ENCODE peak calls at places on chromosomes 5 and 9, in nine cellular contexts. One of them, this sample, is unnamed.

GRCh38 chr9:134643306-134643705 is 1.7 kb downstream of the COL5A1 start:
- DNase-seq in MCF 10A: peak; percentile 32
- DNase-seq in body of pancreas: no peak
- DNase-seq in GM20000: no peak
- DNase-seq in foreskin keratinocyte: no peak
- DNase-seq in mucosa of descending colon: no peak
- DNase-seq in astrocyte: no peak
- DNase-seq in AG10803: peak; percentile 54
- DNase-seq in IMR-90: peak; percentile 45
- DNase-seq in this sample: peak; percentile 59

GRCh38 chr5:42951847-42952411 is 88.2 kb downstream of the ANXA2R start:
- DNase-seq in MCF 10A: no peak
- DNase-seq in body of pancreas: no peak
- DNase-seq in GM20000: peak; percentile 56
- DNase-seq in foreskin keratinocyte: no peak
- DNase-seq in mucosa of descending colon: peak; percentile 52
- DNase-seq in astrocyte: no peak
- DNase-seq in AG10803: peak; percentile 44
- DNase-seq in IMR-90: peak; percentile 22
- DNase-seq in this sample: no peak

GRCh38 chr9:130535818-130536521 is 43.4 kb upstream of the FUBP3 start:
- DNase-seq in MCF 10A: no peak
- DNase-seq in body of pancreas: no peak
- DNase-seq in GM20000: no peak
- DNase-seq in foreskin keratinocyte: no peak
- DNase-seq in mucosa of descending colon: no peak
- DNase-seq in astrocyte: peak; percentile 46
- DNase-seq in AG10803: peak; percentile 39
- DNase-seq in IMR-90: peak; percentile 60
- DNase-seq in this sample: peak; percentile 10

GRCh38 chr5:177404641-177405134 is 4.2 kb upstream of the PFN3 start:
- DNase-seq in MCF 10A: no peak
- DNase-seq in body of pancreas: peak; percentile 31
- DNase-seq in GM20000: peak; percentile 26
- DNase-seq in foreskin keratinocyte: no peak
- DNase-seq in mucosa of descending colon: no peak
- DNase-seq in astrocyte: no peak
- DNase-seq in AG10803: no peak
- DNase-seq in IMR-90: no peak
- DNase-seq in this sample: no peak

GRCh38 chr5:132363431-132364112 is 5.9 kb upstream of the SLC22A5 start:
- DNase-seq in MCF 10A: peak; percentile 99
- DNase-seq in body of pancreas: peak; percentile 38
- DNase-seq in GM20000: no peak
- DNase-seq in foreskin keratinocyte: peak; percentile 93
- DNase-seq in mucosa of descending colon: no peak
- DNase-seq in astrocyte: peak; percentile 93
- DNase-seq in AG10803: peak; percentile 81
- DNase-seq in IMR-90: peak; percentile 93
- DNase-seq in this sample: peak; percentile 93

GRCh38 chr5:132059696-132060500 is 557 bp upstream of the IL3 start:
- DNase-seq in MCF 10A: no peak
- DNase-seq in body of pancreas: no peak
- DNase-seq in GM20000: no peak
- DNase-seq in foreskin keratinocyte: no peak
- DNase-seq in mucosa of descending colon: no peak
- DNase-seq in astrocyte: no peak
- DNase-seq in AG10803: no peak
- DNase-seq in IMR-90: no peak
- DNase-seq in this sample: no peak

GRCh38 chr5:35826056-35826455 is 30.6 kb upstream of the IL7R start:
- DNase-seq in MCF 10A: no peak
- DNase-seq in body of pancreas: no peak
- DNase-seq in GM20000: no peak
- DNase-seq in foreskin keratinocyte: no peak
- DNase-seq in mucosa of descending colon: no peak
- DNase-seq in astrocyte: no peak
- DNase-seq in AG10803: no peak
- DNase-seq in IMR-90: no peak
- DNase-seq in this sample: no peak

GRCh38 chr5:31963358-31963757 is 210.8 kb downstream of the GOLPH3 start:
- DNase-seq in MCF 10A: no peak
- DNase-seq in body of pancreas: no peak
- DNase-seq in GM20000: no peak
- DNase-seq in foreskin keratinocyte: no peak
- DNase-seq in mucosa of descending colon: no peak
- DNase-seq in astrocyte: peak; percentile 24
- DNase-seq in AG10803: peak; percentile 8
- DNase-seq in IMR-90: no peak
- DNase-seq in this sample: no peak

GRCh38 chr9:19050637-19051591 is 1.7 kb downstream of the RRAGA start:
- DNase-seq in MCF 10A: peak; percentile 23
- DNase-seq in body of pancreas: no peak
- DNase-seq in GM20000: no peak
- DNase-seq in foreskin keratinocyte: no peak
- DNase-seq in mucosa of descending colon: no peak
- DNase-seq in astrocyte: no peak
- DNase-seq in AG10803: no peak
- DNase-seq in IMR-90: no peak
- DNase-seq in this sample: no peak

GRCh38 chr5:91187032-91187431 is 196.1 kb downstream of the ARRDC3 start:
- DNase-seq in MCF 10A: no peak
- DNase-seq in body of pancreas: no peak
- DNase-seq in GM20000: no peak
- DNase-seq in foreskin keratinocyte: peak; percentile 39
- DNase-seq in mucosa of descending colon: no peak
- DNase-seq in astrocyte: no peak
- DNase-seq in AG10803: no peak
- DNase-seq in IMR-90: no peak
- DNase-seq in this sample: no peak

GRCh38 chr5:77174526-77174925 is 36.0 kb upstream of the PDE8B start:
- DNase-seq in MCF 10A: no peak
- DNase-seq in body of pancreas: no peak
- DNase-seq in GM20000: no peak
- DNase-seq in foreskin keratinocyte: no peak
- DNase-seq in mucosa of descending colon: no peak
- DNase-seq in astrocyte: no peak
- DNase-seq in AG10803: no peak
- DNase-seq in IMR-90: no peak
- DNase-seq in this sample: no peak
- TF ChIP-seq CTCF in MCF 10A: no peak
- TF ChIP-seq CTCF in body of pancreas: no peak
- TF ChIP-seq CTCF in GM20000: no peak
- TF ChIP-seq CTCF in foreskin keratinocyte: no peak
- TF ChIP-seq CTCF in mucosa of descending colon: no peak
- TF ChIP-seq CTCF in astrocyte: no peak
- TF ChIP-seq CTCF in AG10803: no peak
- TF ChIP-seq CTCF in IMR-90: no peak
- TF ChIP-seq CTCF in this sample: no peak

DNA sequence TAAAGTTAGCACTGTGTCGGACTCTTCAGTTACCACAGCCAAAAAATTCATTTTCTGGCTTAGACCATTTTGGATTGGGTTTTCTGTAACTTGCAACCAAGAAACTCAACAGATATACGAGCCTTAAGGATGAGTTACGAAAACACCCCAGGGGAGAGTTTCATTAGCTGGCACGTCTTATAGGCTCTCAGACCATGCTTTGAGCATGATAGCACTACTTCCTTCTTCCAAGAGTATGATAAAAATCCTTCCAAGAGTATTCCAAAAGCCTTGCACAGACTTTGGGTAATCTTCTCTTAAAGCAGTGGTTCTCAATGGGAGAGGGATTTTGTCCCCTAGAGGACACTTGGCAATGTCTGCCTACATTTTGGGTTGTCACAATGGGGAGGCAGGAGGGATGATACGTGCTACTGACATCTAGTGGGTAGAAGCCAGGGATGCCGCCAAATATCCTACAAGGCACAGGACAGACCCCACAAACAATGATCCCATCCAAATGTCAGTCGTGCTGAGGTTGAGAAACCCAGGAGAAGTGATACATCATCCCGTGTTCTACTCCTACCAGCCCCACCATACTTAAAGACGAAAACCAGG is 64.8 kb downstream of the SMIM23 start:
- DNase-seq in MCF 10A: peak; percentile 51
- DNase-seq in body of pancreas: no peak
- DNase-seq in GM20000: no peak
- DNase-seq in foreskin keratinocyte: no peak
- DNase-seq in mucosa of descending colon: no peak
- DNase-seq in astrocyte: no peak
- DNase-seq in AG10803: no peak
- DNase-seq in IMR-90: no peak
- DNase-seq in this sample: no peak
- TF ChIP-seq CTCF in MCF 10A: peak; percentile 33
- TF ChIP-seq CTCF in body of pancreas: no peak
- TF ChIP-seq CTCF in GM20000: no peak
- TF ChIP-seq CTCF in foreskin keratinocyte: peak; percentile 56
- TF ChIP-seq CTCF in mucosa of descending colon: no peak
- TF ChIP-seq CTCF in astrocyte: peak; percentile 20
- TF ChIP-seq CTCF in AG10803: peak; percentile 28
- TF ChIP-seq CTCF in IMR-90: peak; percentile 16
- TF ChIP-seq CTCF in this sample: peak; percentile 58

GRCh38 chr9:90774682-90775081 is 26.9 kb upstream of the SYK start:
- DNase-seq in MCF 10A: no peak
- DNase-seq in body of pancreas: no peak
- DNase-seq in GM20000: peak; percentile 39
- DNase-seq in foreskin keratinocyte: no peak
- DNase-seq in mucosa of descending colon: no peak
- DNase-seq in astrocyte: no peak
- DNase-seq in AG10803: no peak
- DNase-seq in IMR-90: no peak
- DNase-seq in this sample: no peak
- TF ChIP-seq CTCF in MCF 10A: no peak
- TF ChIP-seq CTCF in body of pancreas: peak; percentile 42
- TF ChIP-seq CTCF in GM20000: no peak
- TF ChIP-seq CTCF in foreskin keratinocyte: no peak
- TF ChIP-seq CTCF in mucosa of descending colon: no peak
- TF ChIP-seq CTCF in astrocyte: no peak
- TF ChIP-seq CTCF in AG10803: no peak
- TF ChIP-seq CTCF in IMR-90: no peak
- TF ChIP-seq CTCF in this sample: no peak

DNA sequence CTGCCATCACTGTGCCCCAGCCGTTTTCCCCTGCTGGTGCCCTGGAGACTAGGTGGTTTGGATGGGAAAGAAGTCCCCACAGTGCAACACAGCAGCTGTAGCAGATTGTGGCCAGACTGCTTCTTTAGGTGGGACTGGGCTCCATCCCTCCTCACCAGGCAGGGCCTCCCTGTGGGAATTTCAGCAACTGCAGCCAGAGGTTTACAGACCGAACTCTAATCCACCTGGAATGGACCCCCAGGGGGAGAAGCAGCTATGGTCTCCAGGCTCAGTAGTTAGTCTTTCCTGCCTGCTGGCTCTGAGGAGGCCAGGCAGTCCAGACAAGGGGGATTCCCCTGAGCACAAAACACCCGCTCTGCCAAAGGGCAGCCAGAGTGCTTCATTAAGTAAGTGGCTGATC is 188.8 kb downstream of the SGCD start:
- DNase-seq in MCF 10A: no peak
- DNase-seq in body of pancreas: no peak
- DNase-seq in GM20000: no peak
- DNase-seq in foreskin keratinocyte: no peak
- DNase-seq in mucosa of descending colon: no peak
- DNase-seq in astrocyte: no peak
- DNase-seq in AG10803: no peak
- DNase-seq in IMR-90: peak; percentile 28
- DNase-seq in this sample: no peak
- TF ChIP-seq CTCF in MCF 10A: no peak
- TF ChIP-seq CTCF in body of pancreas: no peak
- TF ChIP-seq CTCF in GM20000: no peak
- TF ChIP-seq CTCF in foreskin keratinocyte: no peak
- TF ChIP-seq CTCF in mucosa of descending colon: no peak
- TF ChIP-seq CTCF in astrocyte: no peak
- TF ChIP-seq CTCF in AG10803: no peak
- TF ChIP-seq CTCF in IMR-90: no peak
- TF ChIP-seq CTCF in this sample: no peak

GRCh38 chr9:95264954-95265615 is 52.4 kb downstream of the FANCC start:
- DNase-seq in MCF 10A: peak; percentile 24
- DNase-seq in body of pancreas: no peak
- DNase-seq in GM20000: no peak
- DNase-seq in foreskin keratinocyte: no peak
- DNase-seq in mucosa of descending colon: no peak
- DNase-seq in astrocyte: peak; percentile 51
- DNase-seq in AG10803: peak; percentile 49
- DNase-seq in IMR-90: peak; percentile 75
- DNase-seq in this sample: peak; percentile 46
- TF ChIP-seq CTCF in MCF 10A: peak; percentile 39
- TF ChIP-seq CTCF in body of pancreas: peak; percentile 44
- TF ChIP-seq CTCF in GM20000: no peak
- TF ChIP-seq CTCF in foreskin keratinocyte: peak; percentile 66
- TF ChIP-seq CTCF in mucosa of descending colon: no peak
- TF ChIP-seq CTCF in astrocyte: peak; percentile 38
- TF ChIP-seq CTCF in AG10803: peak; percentile 69
- TF ChIP-seq CTCF in IMR-90: peak; percentile 59
- TF ChIP-seq CTCF in this sample: peak; percentile 71

GRCh38 chr5:144487207-144487606 is 316.5 kb downstream of the KCTD16 start:
- DNase-seq in MCF 10A: peak; percentile 29
- DNase-seq in body of pancreas: no peak
- DNase-seq in GM20000: no peak
- DNase-seq in foreskin keratinocyte: no peak
- DNase-seq in mucosa of descending colon: no peak
- DNase-seq in astrocyte: no peak
- DNase-seq in AG10803: no peak
- DNase-seq in IMR-90: no peak
- DNase-seq in this sample: no peak
- TF ChIP-seq CTCF in MCF 10A: no peak
- TF ChIP-seq CTCF in body of pancreas: no peak
- TF ChIP-seq CTCF in GM20000: no peak
- TF ChIP-seq CTCF in foreskin keratinocyte: no peak
- TF ChIP-seq CTCF in mucosa of descending colon: no peak
- TF ChIP-seq CTCF in astrocyte: no peak
- TF ChIP-seq CTCF in AG10803: no peak
- TF ChIP-seq CTCF in IMR-90: peak; percentile 13
- TF ChIP-seq CTCF in this sample: peak; percentile 45

This sample was measured in HFFc6.